ENCODE peak calls at places on chromosomes 12 and 14, in four cellular contexts. Y is K562, X is H1, L is GM12878. T is an unnamed sample.

GRCh38 chr12:114864688-114865685 is 181.0 kb upstream of the TBX3 start:
- DNase-seq in Y (no peak), X (no peak), L (no peak), T (no peak)

GRCh38 chr12:59322473-59322872 is 273.4 kb upstream of the SLC16A7 start:
- DNase-seq in Y (no peak), X (no peak), L (no peak), T (no peak)

GRCh38 chr14:20774258-20774657 is 6.1 kb downstream of the EDDM3B start:
- DNase-seq in Y (no peak), X (no peak), L (no peak), T (no peak)

GRCh38 chr14:34081126-34081575 is 130.3 kb upstream of the EGLN3 start:
- DNase-seq in Y (no peak), X (no peak), L (no peak), T (no peak)

GRCh38 chr12:38949363-38949762 is 44.0 kb upstream of the CPNE8 start:
- DNase-seq in Y (no peak), X (no peak), L (no peak), T (peak)

GRCh38 chr12:46402451-46402850 is 29.9 kb upstream of the SLC38A2 start:
- DNase-seq in Y (no peak), X (no peak), L (no peak), T (no peak)

GRCh38 chr14:65850429-65851145 is 438.1 kb downstream of the FUT8 start:
- DNase-seq in Y (no peak), X (no peak), L (no peak), T (no peak)

GRCh38 chr14:96304956-96305355 is 48.9 kb downstream of the BDKRB1 start:
- DNase-seq in Y (no peak), X (peak), L (no peak), T (no peak)

GRCh38 chr12:15059123-15059522 is 86.3 kb downstream of the PDE6H start:
- DNase-seq in Y (no peak), X (no peak), L (no peak), T (no peak)

GRCh38 chr12:116123511-116124258 is 153.8 kb downstream of the MED13L start:
- DNase-seq in Y (peak), X (no peak), L (no peak), T (no peak)

GRCh38 chr12:117204146-117204545 is 13.9 kb upstream of the FBXO21 start:
- DNase-seq in Y (no peak), X (no peak), L (no peak), T (no peak)

GRCh38 chr12:93742086-93742934 is 65.1 kb downstream of the CRADD start:
- DNase-seq in Y (peak), X (peak), L (no peak), T (peak)

GRCh38 chr12:93127582-93128331 is 198.7 kb upstream of the EEA1 start:
- DNase-seq in Y (peak), X (no peak), L (no peak), T (peak)

GRCh38 chr14:104632781-104633180 is 28.2 kb upstream of the TMEM179 start:
- DNase-seq in Y (no peak), X (no peak), L (no peak), T (no peak)

GRCh38 chr12:1117970-1118563 is 127.0 kb downstream of the ERC1 start:
- DNase-seq in Y (peak), X (no peak), L (no peak), T (peak)

GRCh38 chr14:59055439-59056045 is 132.9 kb upstream of the DAAM1 start:
- DNase-seq in Y (peak), X (no peak), L (peak), T (peak)

GRCh38 chr12:89769483-89769818 is 60.8 kb upstream of the ATP2B1 start:
- DNase-seq in Y (no peak), X (no peak), L (no peak), T (no peak)

GRCh38 chr12:5499566-5500325 is 67.8 kb downstream of the NTF3 start:
- DNase-seq in Y (no peak), X (no peak), L (no peak), T (no peak)

GRCh38 chr12:82124711-82125110 is 233.5 kb downstream of the CCDC59 start:
- DNase-seq in Y (no peak), X (no peak), L (no peak), T (no peak)

GRCh38 chr14:105445901-105446845 is 26.5 kb downstream of the MTA1 start:
- DNase-seq in Y (no peak), X (no peak), L (no peak), T (no peak)

GRCh38 chr14:25574949-25575348 is 525.0 kb upstream of the STXBP6 start:
- DNase-seq in Y (no peak), X (no peak), L (no peak), T (no peak)

GRCh38 chr14:25570483-25570882 is 520.5 kb upstream of the STXBP6 start:
- DNase-seq in Y (no peak), X (no peak), L (no peak), T (no peak)
- TF ChIP-seq SP1 in Y (no peak), X (no peak), L (no peak), T (no peak)

GRCh38 chr12:120674172-120674571 is 12.8 kb upstream of the MLEC start:
- DNase-seq in Y (no peak), X (no peak), L (no peak), T (no peak)
- TF ChIP-seq CHD2 in Y (no peak), X (no peak), L (no peak), T (no peak)

DNA sequence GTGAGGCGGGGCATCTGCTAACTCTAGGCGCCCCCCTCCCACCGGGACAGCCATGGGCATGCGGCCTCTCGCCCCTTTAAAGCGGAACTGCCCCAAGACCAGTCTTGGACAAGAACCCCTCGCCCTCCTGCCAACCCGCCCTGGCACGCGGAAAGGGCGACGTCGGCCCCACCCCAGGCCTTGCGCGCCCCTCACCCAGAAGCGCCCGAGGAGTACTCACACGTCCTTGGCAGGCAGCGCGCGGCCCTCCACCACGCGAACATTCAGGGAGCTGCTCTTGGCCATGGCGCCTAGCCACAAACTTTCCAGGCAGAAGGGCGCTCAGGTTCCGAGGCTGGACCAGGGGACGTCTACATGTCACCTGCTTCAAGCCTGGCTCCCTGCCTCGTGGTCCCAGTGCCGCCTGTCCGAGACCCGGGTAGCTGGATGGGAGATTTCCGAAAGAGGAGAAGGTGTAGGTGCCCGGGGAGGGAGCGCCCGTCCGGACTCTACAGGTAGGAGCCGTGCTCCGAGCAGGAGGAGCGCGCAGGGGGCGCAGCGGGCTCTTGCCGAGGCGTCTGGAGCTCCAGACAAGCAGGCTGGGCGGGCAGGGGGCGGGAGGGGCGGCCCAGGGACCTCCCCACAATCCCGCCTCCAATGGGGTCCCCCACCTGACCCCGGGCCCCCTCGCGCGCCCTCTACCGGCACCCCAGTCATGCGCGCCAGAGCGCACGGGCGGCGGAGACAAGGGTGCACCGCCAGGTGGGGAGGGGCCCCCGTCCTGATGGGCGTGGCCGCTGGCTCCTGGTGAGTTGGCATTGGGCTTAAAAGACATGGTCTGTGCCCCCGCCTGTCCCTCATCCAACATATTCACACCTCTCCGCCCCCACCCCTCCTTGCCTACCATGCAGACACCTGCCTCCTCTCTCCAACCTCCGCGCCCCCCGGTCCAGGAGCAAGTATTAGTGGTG is at the start of gene RASAL1:
- DNase-seq in Y (peak), X (peak), L (no peak), T (peak)
- TF ChIP-seq POLR2A in Y (no peak), X (no peak), L (no peak), T (no peak)

GRCh38 chr12:50641566-50641965 is 122.3 kb upstream of the ATF1 start:
- DNase-seq in Y (peak), X (no peak), L (no peak), T (no peak)

GRCh38 chr12:50640321-50640939 is 123.5 kb upstream of the ATF1 start:
- DNase-seq in Y (no peak), X (no peak), L (no peak), T (no peak)

GRCh38 chr12:50639721-50640120 is 124.2 kb upstream of the ATF1 start:
- DNase-seq in Y (no peak), X (no peak), L (no peak), T (no peak)

GRCh38 chr12:50642755-50643154 is 121.1 kb upstream of the ATF1 start:
- DNase-seq in Y (no peak), X (no peak), L (no peak), T (no peak)

GRCh38 chr12:50642035-50642451 is 121.9 kb upstream of the ATF1 start:
- DNase-seq in Y (peak), X (no peak), L (no peak), T (peak)
- TF ChIP-seq SP1 in Y (no peak), X (no peak), L (no peak), T (no peak)

GRCh38 chr14:101840649-101841365 is 79.3 kb downstream of the PPP2R5C start:
- DNase-seq in Y (no peak), X (no peak), L (no peak), T (no peak)
- TF ChIP-seq CHD2 in Y (no peak), X (no peak), L (no peak), T (no peak)

GRCh38 chr12:103839103-103839502 is 1.9 kb downstream of the NT5DC3 start:
- DNase-seq in Y (no peak), X (no peak), L (no peak), T (peak)
- TF ChIP-seq POLR2A in Y (no peak), X (no peak), L (no peak), T (no peak)

GRCh38 chr12:107223816-107224215 is 130.5 kb upstream of the CRY1 start:
- DNase-seq in Y (no peak), X (no peak), L (no peak), T (no peak)
- TF ChIP-seq SP1 in Y (no peak), X (no peak), L (no peak), T (no peak)

GRCh38 chr12:131946757-131947156 is 3.0 kb upstream of the EP400 start:
- DNase-seq in Y (no peak), X (no peak), L (no peak), T (no peak)
- TF ChIP-seq CHD2 in Y (no peak), X (no peak), L (no peak), T (no peak)

DNA sequence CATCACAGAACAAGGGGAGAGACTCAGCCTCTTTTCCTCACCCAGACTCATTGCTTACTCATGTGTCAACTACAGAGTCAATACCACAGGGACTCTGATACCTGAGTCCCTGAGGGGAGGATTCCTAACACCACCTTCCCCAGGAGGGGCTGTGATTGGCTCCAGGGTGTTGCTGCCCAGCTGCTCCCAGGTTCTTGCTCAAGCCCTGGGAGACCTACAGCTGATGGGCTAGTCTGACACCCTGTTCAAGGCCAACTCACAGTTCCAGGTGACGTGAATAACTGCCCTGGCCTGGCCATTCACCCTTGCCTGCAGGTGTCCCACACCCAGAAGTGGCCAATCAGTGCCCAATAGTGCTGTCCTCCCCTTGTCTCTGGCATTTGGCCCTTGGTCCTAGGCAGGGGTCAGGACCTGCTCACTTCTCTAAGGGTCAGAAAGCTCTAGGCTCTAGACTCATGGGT is 8.6 kb downstream of the SPRYD4 start:
- DNase-seq in Y (no peak), X (no peak), L (no peak), T (peak)
- TF ChIP-seq POLR2A in Y (no peak), X (no peak), L (no peak), T (no peak)